ENCODE peak calls at places on chromosomes 7 and 10, in eight cellular contexts. One of them, this sample, is unnamed.

GRCh38 chr10:4099202-4099601 is 314.2 kb upstream of the KLF6 start:
- DNase-seq in HCT116: no peak
- DNase-seq in suprapubic skin: no peak
- DNase-seq in prostate gland: no peak
- DNase-seq in A549: no peak
- DNase-seq in GM12878: no peak
- DNase-seq in right lobe of liver: no peak
- DNase-seq in H1: no peak
- DNase-seq in this sample: no peak

GRCh38 chr10:69883256-69883655 is 81.5 kb downstream of the COL13A1 start:
- DNase-seq in HCT116: no peak
- DNase-seq in suprapubic skin: no peak
- DNase-seq in prostate gland: no peak
- DNase-seq in A549: peak
- DNase-seq in GM12878: no peak
- DNase-seq in right lobe of liver: peak
- DNase-seq in H1: no peak
- DNase-seq in this sample: no peak

GRCh38 chr10:35546824-35547225 is 58.3 kb upstream of the GJD4 start:
- DNase-seq in HCT116: no peak
- DNase-seq in suprapubic skin: no peak
- DNase-seq in prostate gland: peak
- DNase-seq in A549: peak
- DNase-seq in GM12878: no peak
- DNase-seq in right lobe of liver: no peak
- DNase-seq in H1: no peak
- DNase-seq in this sample: no peak

GRCh38 chr7:134778941-134779740 is at the start of gene CALD1:
- DNase-seq in HCT116: peak
- DNase-seq in suprapubic skin: peak
- DNase-seq in prostate gland: peak
- DNase-seq in A549: peak
- DNase-seq in GM12878: no peak
- DNase-seq in right lobe of liver: peak
- DNase-seq in H1: peak
- DNase-seq in this sample: peak

GRCh38 chr10:110208614-110209398 is 1.4 kb downstream of the MXI1 start:
- DNase-seq in HCT116: no peak
- DNase-seq in suprapubic skin: no peak
- DNase-seq in prostate gland: peak
- DNase-seq in A549: peak
- DNase-seq in GM12878: no peak
- DNase-seq in right lobe of liver: no peak
- DNase-seq in H1: no peak
- DNase-seq in this sample: no peak

GRCh38 chr10:598415-599170 is 90.9 kb downstream of the DIP2C start:
- DNase-seq in HCT116: no peak
- DNase-seq in suprapubic skin: no peak
- DNase-seq in prostate gland: no peak
- DNase-seq in A549: no peak
- DNase-seq in GM12878: no peak
- DNase-seq in right lobe of liver: no peak
- DNase-seq in H1: peak
- DNase-seq in this sample: peak

GRCh38 chr10:118209215-118209614 is 132.9 kb downstream of the FAM204A start:
- DNase-seq in HCT116: no peak
- DNase-seq in suprapubic skin: no peak
- DNase-seq in prostate gland: no peak
- DNase-seq in A549: no peak
- DNase-seq in GM12878: no peak
- DNase-seq in right lobe of liver: no peak
- DNase-seq in H1: no peak
- DNase-seq in this sample: no peak

GRCh38 chr10:69321037-69321715 is 42.9 kb downstream of the HK1 start:
- DNase-seq in HCT116: no peak
- DNase-seq in suprapubic skin: no peak
- DNase-seq in prostate gland: no peak
- DNase-seq in A549: no peak
- DNase-seq in GM12878: no peak
- DNase-seq in right lobe of liver: no peak
- DNase-seq in H1: no peak
- DNase-seq in this sample: no peak

GRCh38 chr10:66455304-66455703 is 470.5 kb upstream of the LRRTM3 start:
- DNase-seq in HCT116: peak
- DNase-seq in suprapubic skin: no peak
- DNase-seq in prostate gland: no peak
- DNase-seq in A549: no peak
- DNase-seq in GM12878: no peak
- DNase-seq in right lobe of liver: no peak
- DNase-seq in H1: no peak
- DNase-seq in this sample: no peak

GRCh38 chr10:127649642-127650041 is 87.3 kb upstream of the FOXI2 start:
- DNase-seq in HCT116: peak
- DNase-seq in suprapubic skin: no peak
- DNase-seq in prostate gland: no peak
- DNase-seq in A549: no peak
- DNase-seq in GM12878: no peak
- DNase-seq in right lobe of liver: no peak
- DNase-seq in H1: peak
- DNase-seq in this sample: peak

GRCh38 chr10:110357252-110357780 is 52.6 kb upstream of the SMNDC1 start:
- DNase-seq in HCT116: peak
- DNase-seq in suprapubic skin: no peak
- DNase-seq in prostate gland: no peak
- DNase-seq in A549: no peak
- DNase-seq in GM12878: peak
- DNase-seq in right lobe of liver: no peak
- DNase-seq in H1: no peak
- DNase-seq in this sample: no peak

GRCh38 chr10:94403034-94403822 is 887 bp downstream of the TBC1D12 start:
- DNase-seq in HCT116: peak
- DNase-seq in suprapubic skin: no peak
- DNase-seq in prostate gland: peak
- DNase-seq in A549: peak
- DNase-seq in GM12878: peak
- DNase-seq in right lobe of liver: peak
- DNase-seq in H1: no peak
- DNase-seq in this sample: peak

GRCh38 chr7:50552139-50552538 is 13.1 kb downstream of the DDC start:
- DNase-seq in HCT116: no peak
- DNase-seq in suprapubic skin: no peak
- DNase-seq in prostate gland: no peak
- DNase-seq in A549: no peak
- DNase-seq in GM12878: no peak
- DNase-seq in right lobe of liver: no peak
- DNase-seq in H1: no peak
- DNase-seq in this sample: no peak

GRCh38 chr10:70302292-70302691 is 18.5 kb upstream of the NPFFR1 start:
- DNase-seq in HCT116: no peak
- DNase-seq in suprapubic skin: no peak
- DNase-seq in prostate gland: no peak
- DNase-seq in A549: no peak
- DNase-seq in GM12878: no peak
- DNase-seq in right lobe of liver: no peak
- DNase-seq in H1: no peak
- DNase-seq in this sample: no peak

GRCh38 chr10:114301951-114302710 is 63.1 kb downstream of the VWA2 start:
- DNase-seq in HCT116: no peak
- DNase-seq in suprapubic skin: no peak
- DNase-seq in prostate gland: no peak
- DNase-seq in A549: no peak
- DNase-seq in GM12878: no peak
- DNase-seq in right lobe of liver: no peak
- DNase-seq in H1: no peak
- DNase-seq in this sample: no peak

GRCh38 chr10:58157076-58157766 is 110.5 kb downstream of the IPMK start:
- DNase-seq in HCT116: no peak
- DNase-seq in suprapubic skin: no peak
- DNase-seq in prostate gland: no peak
- DNase-seq in A549: no peak
- DNase-seq in GM12878: no peak
- DNase-seq in right lobe of liver: no peak
- DNase-seq in H1: no peak
- DNase-seq in this sample: peak

DNA sequence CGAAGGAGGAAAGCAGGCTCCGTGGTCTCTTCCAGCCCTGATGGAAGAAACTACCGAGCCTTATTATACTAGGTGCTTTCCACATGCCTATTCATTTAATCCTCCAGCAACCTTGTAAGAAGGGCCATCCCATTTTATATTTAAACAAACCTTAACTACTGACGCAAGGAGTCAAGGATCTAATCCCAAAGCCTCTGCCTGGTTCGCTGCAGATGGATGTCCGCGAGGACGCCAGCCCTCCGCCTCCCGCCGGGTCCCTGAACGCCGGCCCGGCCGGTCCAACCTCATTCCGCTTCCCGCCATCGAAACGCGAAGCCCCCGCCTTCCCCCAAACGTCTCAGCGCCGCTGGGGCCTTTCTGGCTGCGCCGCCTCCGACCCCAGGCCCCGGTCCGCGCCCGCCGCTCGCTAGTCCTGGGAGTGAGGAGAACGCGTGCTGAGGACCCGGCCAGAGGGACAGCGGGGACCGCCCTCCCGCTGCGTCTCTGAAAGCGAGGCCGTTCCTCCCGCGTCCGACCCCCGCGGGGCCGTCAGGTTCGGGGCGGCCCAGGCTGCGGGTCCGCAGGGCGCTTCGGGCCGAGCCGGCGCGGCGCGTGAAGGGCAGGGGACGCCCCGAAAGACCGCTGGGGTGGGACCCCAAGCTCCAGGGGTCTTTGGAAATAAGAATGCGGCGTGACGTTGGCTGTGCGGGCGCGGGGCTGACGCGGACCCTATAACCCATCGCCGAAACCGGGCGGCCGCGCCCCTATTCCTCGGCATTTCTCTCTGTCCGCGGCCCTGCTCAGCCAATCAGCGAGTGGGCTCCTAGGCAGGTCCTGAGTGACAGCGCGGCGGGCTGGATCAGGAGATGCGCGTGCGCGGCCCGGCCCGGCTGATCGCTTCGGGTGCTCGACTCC is 448 bp upstream of the ATP6V0E2 start:
- DNase-seq in HCT116: peak
- DNase-seq in suprapubic skin: peak
- DNase-seq in prostate gland: peak
- DNase-seq in A549: peak
- DNase-seq in GM12878: peak
- DNase-seq in right lobe of liver: peak
- DNase-seq in H1: peak
- DNase-seq in this sample: no peak
- TF ChIP-seq POLR2A in HCT116: peak
- TF ChIP-seq POLR2A in suprapubic skin: no peak
- TF ChIP-seq POLR2A in prostate gland: peak
- TF ChIP-seq POLR2A in A549: no peak
- TF ChIP-seq POLR2A in GM12878: peak
- TF ChIP-seq POLR2A in right lobe of liver: no peak
- TF ChIP-seq POLR2A in H1: no peak
- TF ChIP-seq POLR2A in this sample: peak

GRCh38 chr10:6163364-6164270 is 39.1 kb upstream of the PFKFB3 start:
- DNase-seq in HCT116: peak
- DNase-seq in suprapubic skin: peak
- DNase-seq in prostate gland: peak
- DNase-seq in A549: peak
- DNase-seq in GM12878: peak
- DNase-seq in right lobe of liver: peak
- DNase-seq in H1: no peak
- DNase-seq in this sample: peak
- TF ChIP-seq POLR2A in HCT116: no peak
- TF ChIP-seq POLR2A in suprapubic skin: peak
- TF ChIP-seq POLR2A in prostate gland: peak
- TF ChIP-seq POLR2A in A549: peak
- TF ChIP-seq POLR2A in GM12878: peak
- TF ChIP-seq POLR2A in right lobe of liver: peak
- TF ChIP-seq POLR2A in H1: no peak
- TF ChIP-seq POLR2A in this sample: peak

GRCh38 chr7:66920769-66921395 is at the start of gene TMEM248:
- DNase-seq in HCT116: peak
- DNase-seq in suprapubic skin: peak
- DNase-seq in prostate gland: peak
- DNase-seq in A549: peak
- DNase-seq in GM12878: peak
- DNase-seq in right lobe of liver: peak
- DNase-seq in H1: no peak
- DNase-seq in this sample: peak
- TF ChIP-seq POLR2A in HCT116: peak
- TF ChIP-seq POLR2A in suprapubic skin: peak
- TF ChIP-seq POLR2A in prostate gland: peak
- TF ChIP-seq POLR2A in A549: peak
- TF ChIP-seq POLR2A in GM12878: peak
- TF ChIP-seq POLR2A in right lobe of liver: peak
- TF ChIP-seq POLR2A in H1: no peak
- TF ChIP-seq POLR2A in this sample: peak

GRCh38 chr7:157271315-157271990 is 65.4 kb upstream of the DNAJB6 start:
- DNase-seq in HCT116: no peak
- DNase-seq in suprapubic skin: no peak
- DNase-seq in prostate gland: no peak
- DNase-seq in A549: no peak
- DNase-seq in GM12878: no peak
- DNase-seq in right lobe of liver: no peak
- DNase-seq in H1: no peak
- DNase-seq in this sample: no peak
- TF ChIP-seq POLR2A in HCT116: no peak
- TF ChIP-seq POLR2A in suprapubic skin: no peak
- TF ChIP-seq POLR2A in prostate gland: no peak
- TF ChIP-seq POLR2A in A549: no peak
- TF ChIP-seq POLR2A in GM12878: no peak
- TF ChIP-seq POLR2A in right lobe of liver: no peak
- TF ChIP-seq POLR2A in H1: no peak
- TF ChIP-seq POLR2A in this sample: no peak

GRCh38 chr10:92829042-92829785 is 19.1 kb upstream of the EXOC6 start:
- DNase-seq in HCT116: no peak
- DNase-seq in suprapubic skin: no peak
- DNase-seq in prostate gland: no peak
- DNase-seq in A549: no peak
- DNase-seq in GM12878: no peak
- DNase-seq in right lobe of liver: no peak
- DNase-seq in H1: no peak
- DNase-seq in this sample: no peak
- TF ChIP-seq POLR2A in HCT116: no peak
- TF ChIP-seq POLR2A in suprapubic skin: no peak
- TF ChIP-seq POLR2A in prostate gland: no peak
- TF ChIP-seq POLR2A in A549: no peak
- TF ChIP-seq POLR2A in GM12878: no peak
- TF ChIP-seq POLR2A in right lobe of liver: no peak
- TF ChIP-seq POLR2A in H1: no peak
- TF ChIP-seq POLR2A in this sample: no peak

This sample was measured in H54.